ENCODE peak calls at places on chromosomes 5 and 9, in nine cellular contexts. D, Q, Z, M, B, S, U, P and A are unnamed samples.

GRCh38 chr5:134328619-134329018 is 38.4 kb downstream of the CDKL3 start:
- DNase-seq in D (no peak), Q (no peak), Z (no peak), M (no peak), B (no peak), S (peak), U (peak), P (no peak), A (no peak)

GRCh38 chr9:108761530-108762347 is 94.0 kb downstream of the ACTL7B start:
- DNase-seq in D (peak), Q (peak), Z (no peak), M (no peak), B (peak), S (peak), U (peak), P (no peak), A (peak)

GRCh38 chr5:51731641-51732040 is 348.4 kb downstream of the ISL1 start:
- DNase-seq in D (no peak), Q (no peak), Z (no peak), M (no peak), B (peak), S (peak), U (peak), P (no peak), A (peak)

GRCh38 chr9:75013735-75014134 is 14.4 kb downstream of the CARNMT1 start:
- DNase-seq in D (no peak), Q (no peak), Z (no peak), M (no peak), B (no peak), S (no peak), U (no peak), P (no peak), A (no peak)

GRCh38 chr5:91495699-91496098 is 112.6 kb upstream of the ARRDC3 start:
- DNase-seq in D (no peak), Q (no peak), Z (no peak), M (no peak), B (no peak), S (no peak), U (no peak), P (no peak), A (no peak)

GRCh38 chr5:80667384-80667783 is 12.6 kb upstream of the DHFR start:
- DNase-seq in D (no peak), Q (no peak), Z (no peak), M (no peak), B (no peak), S (no peak), U (no peak), P (no peak), A (no peak)

GRCh38 chr5:133884525-133885311 is 83.7 kb downstream of the C5orf15 start:
- DNase-seq in D (no peak), Q (no peak), Z (no peak), M (no peak), B (peak), S (peak), U (peak), P (peak), A (no peak)

GRCh38 chr9:137492464-137493162 is 33.5 kb upstream of the NSMF start:
- DNase-seq in D (no peak), Q (no peak), Z (no peak), M (no peak), B (no peak), S (no peak), U (no peak), P (no peak), A (no peak)

GRCh38 chr5:1804001-1804690 is 2.9 kb downstream of the NDUFS6 start:
- DNase-seq in D (no peak), Q (peak), Z (no peak), M (no peak), B (no peak), S (no peak), U (peak), P (no peak), A (no peak)

GRCh38 chr9:71929223-71929622 is 17.8 kb downstream of the C9orf85 start:
- DNase-seq in D (no peak), Q (no peak), Z (no peak), M (no peak), B (peak), S (peak), U (no peak), P (no peak), A (peak)

GRCh38 chr9:93427655-93428379 is 23.7 kb upstream of the FAM120A start:
- DNase-seq in D (no peak), Q (no peak), Z (no peak), M (no peak), B (no peak), S (no peak), U (no peak), P (no peak), A (no peak)

GRCh38 chr5:150402901-150403342 is 9.8 kb downstream of the CD74 start:
- DNase-seq in D (no peak), Q (no peak), Z (no peak), M (no peak), B (no peak), S (no peak), U (no peak), P (no peak), A (no peak)

GRCh38 chr5:90134892-90135291 is 274.7 kb downstream of the CETN3 start:
- DNase-seq in D (peak), Q (peak), Z (no peak), M (no peak), B (peak), S (peak), U (peak), P (peak), A (peak)

GRCh38 chr5:135829179-135829578 is 5.3 kb upstream of the SLC25A48 start:
- DNase-seq in D (no peak), Q (no peak), Z (no peak), M (no peak), B (no peak), S (no peak), U (no peak), P (no peak), A (no peak)

GRCh38 chr9:83066771-83067170 is 3.8 kb upstream of the RASEF start:
- DNase-seq in D (no peak), Q (no peak), Z (no peak), M (no peak), B (peak), S (peak), U (no peak), P (no peak), A (peak)

GRCh38 chr9:109600142-109600541 is 102.0 kb upstream of the PTPN3 start:
- DNase-seq in D (no peak), Q (peak), Z (peak), M (no peak), B (peak), S (peak), U (peak), P (no peak), A (peak)

GRCh38 chr9:78010419-78010818 is 21.2 kb downstream of the GNAQ start:
- DNase-seq in D (no peak), Q (no peak), Z (no peak), M (no peak), B (no peak), S (no peak), U (no peak), P (no peak), A (no peak)

GRCh38 chr5:132901036-132901435 is 27.6 kb downstream of the LEAP2 start:
- DNase-seq in D (no peak), Q (no peak), Z (no peak), M (no peak), B (no peak), S (no peak), U (no peak), P (no peak), A (no peak)

GRCh38 chr9:108182270-108182669 is 673.5 kb downstream of the ACTL7B start:
- DNase-seq in D (no peak), Q (no peak), Z (no peak), M (no peak), B (no peak), S (no peak), U (no peak), P (no peak), A (no peak)

GRCh38 chr9:104779334-104779733 is 15.4 kb downstream of the NIPSNAP3B start:
- DNase-seq in D (no peak), Q (no peak), Z (no peak), M (no peak), B (no peak), S (no peak), U (no peak), P (no peak), A (no peak)

GRCh38 chr9:137211532-137211931 is 6.0 kb downstream of the NDOR1 start:
- DNase-seq in D (no peak), Q (no peak), Z (no peak), M (no peak), B (no peak), S (no peak), U (no peak), P (no peak), A (no peak)

GRCh38 chr9:38331141-38331540 is 61.4 kb upstream of the ALDH1B1 start:
- DNase-seq in D (no peak), Q (no peak), Z (no peak), M (no peak), B (no peak), S (no peak), U (no peak), P (no peak), A (no peak)

GRCh38 chr9:95092321-95093072 is 225.0 kb downstream of the FANCC start:
- DNase-seq in D (no peak), Q (peak), Z (peak), M (no peak), B (peak), S (peak), U (peak), P (no peak), A (peak)

GRCh38 chr5:169648725-169649124 is 11.7 kb downstream of the DOCK2 start:
- DNase-seq in D (no peak), Q (peak), Z (no peak), M (no peak), B (peak), S (no peak), U (peak), P (no peak), A (peak)

GRCh38 chr9:83503881-83504280 is 34.3 kb downstream of the FRMD3 start:
- DNase-seq in D (no peak), Q (no peak), Z (no peak), M (no peak), B (no peak), S (no peak), U (no peak), P (no peak), A (no peak)

GRCh38 chr9:100602302-100602930 is 24.5 kb downstream of the CAVIN4 start:
- DNase-seq in D (no peak), Q (no peak), Z (peak), M (no peak), B (peak), S (peak), U (peak), P (no peak), A (peak)

GRCh38 chr9:117734523-117735314 is 30.5 kb downstream of the TLR4 start:
- DNase-seq in D (no peak), Q (no peak), Z (no peak), M (no peak), B (peak), S (no peak), U (peak), P (no peak), A (no peak)

GRCh38 chr5:149141957-149142851 is 911 bp downstream of the ABLIM3 start:
- DNase-seq in D (peak), Q (peak), Z (no peak), M (no peak), B (peak), S (peak), U (peak), P (no peak), A (peak)

GRCh38 chr5:107813559-107813958 is 142.8 kb upstream of the EFNA5 start:
- DNase-seq in D (no peak), Q (no peak), Z (no peak), M (no peak), B (no peak), S (no peak), U (no peak), P (no peak), A (no peak)

GRCh38 chr5:134247411-134247810 is 21.5 kb upstream of the PPP2CA start:
- DNase-seq in D (no peak), Q (no peak), Z (peak), M (no peak), B (peak), S (peak), U (peak), P (no peak), A (peak)

GRCh38 chr5:138725885-138726457 is 27.3 kb upstream of the CTNNA1 start:
- DNase-seq in D (no peak), Q (peak), Z (no peak), M (no peak), B (peak), S (no peak), U (peak), P (no peak), A (peak)
- TF ChIP-seq CTCF in D (no peak), Q (no peak), Z (no peak), M (no peak), B (no peak), S (no peak), U (no peak), P (no peak), A (no peak)

GRCh38 chr5:65100846-65101678 is 332.3 kb downstream of the CWC27 start:
- DNase-seq in D (peak), Q (peak), Z (no peak), M (no peak), B (peak), S (peak), U (peak), P (peak), A (peak)

GRCh38 chr5:65102826-65103673 is 334.3 kb downstream of the CWC27 start:
- DNase-seq in D (peak), Q (peak), Z (peak), M (peak), B (peak), S (peak), U (peak), P (peak), A (no peak)

GRCh38 chr5:65101706-65102105 is 333.0 kb downstream of the CWC27 start:
- DNase-seq in D (no peak), Q (no peak), Z (no peak), M (no peak), B (no peak), S (peak), U (peak), P (no peak), A (no peak)

GRCh38 chr5:65103674-65104035 is 334.9 kb downstream of the CWC27 start:
- DNase-seq in D (no peak), Q (peak), Z (no peak), M (no peak), B (peak), S (no peak), U (no peak), P (no peak), A (no peak)

GRCh38 chr5:65102501-65102825 is 333.7 kb downstream of the CWC27 start:
- DNase-seq in D (no peak), Q (no peak), Z (no peak), M (no peak), B (no peak), S (peak), U (no peak), P (no peak), A (no peak)
- H3K4me3 ChIP-seq in D (peak), Q (peak), Z (peak), M (peak), B (peak), S (peak), U (peak), P (peak), A (peak)

GRCh38 chr9:35415769-35416427 is 74.0 kb upstream of the RUSC2 start:
- DNase-seq in D (no peak), Q (no peak), Z (no peak), M (no peak), B (no peak), S (no peak), U (no peak), P (no peak), A (no peak)
- TF ChIP-seq CTCF in D (no peak), Q (no peak), Z (no peak), M (no peak), B (no peak), S (no peak), U (no peak), P (no peak), A (no peak)

DNA sequence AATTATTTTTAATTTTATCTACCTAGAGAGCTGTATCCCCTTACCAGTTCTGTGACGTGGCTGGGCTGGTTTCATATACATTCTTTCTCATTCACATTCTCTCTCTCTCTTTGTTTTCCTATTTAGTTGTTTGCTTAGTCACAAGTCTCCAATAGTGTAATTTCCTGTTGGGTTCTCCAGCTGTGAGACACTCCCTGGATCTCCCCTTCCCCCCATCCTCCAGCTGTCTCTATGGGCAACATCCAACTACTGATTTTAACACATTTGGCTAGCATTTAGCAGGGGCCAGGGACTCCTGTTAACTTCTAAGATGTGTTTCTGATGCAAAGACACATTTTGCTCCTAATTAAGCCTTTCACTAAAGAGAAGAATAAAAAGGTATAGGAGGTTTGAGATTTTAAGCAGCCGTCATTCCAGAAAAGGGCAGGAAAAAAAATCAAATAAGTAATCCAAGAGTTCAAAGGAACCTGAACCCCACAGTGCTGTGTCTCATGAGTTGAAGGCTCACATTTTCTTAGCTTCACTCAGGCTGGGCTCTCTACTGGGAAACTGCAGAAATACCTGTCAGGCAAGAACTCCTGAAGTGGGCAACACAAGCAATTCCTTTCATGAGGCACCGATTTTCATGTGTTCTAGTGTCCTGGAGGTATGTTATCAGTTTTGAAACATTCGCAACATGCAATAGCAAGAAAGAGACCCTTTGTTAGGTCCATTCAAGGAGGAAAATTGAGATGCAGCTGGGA is 198.7 kb upstream of the C9orf72 start:
- DNase-seq in D (no peak), Q (no peak), Z (peak), M (no peak), B (no peak), S (no peak), U (peak), P (no peak), A (no peak)
- H3K4me3 ChIP-seq in D (no peak), Q (no peak), Z (no peak), M (no peak), B (no peak), S (no peak), U (no peak), P (no peak), A (no peak)

GRCh38 chr9:126561582-126561981 is 52.1 kb upstream of the LMX1B start:
- DNase-seq in D (no peak), Q (no peak), Z (no peak), M (no peak), B (no peak), S (no peak), U (no peak), P (no peak), A (no peak)

GRCh38 chr9:126564128-126564527 is 49.6 kb upstream of the LMX1B start:
- DNase-seq in D (no peak), Q (no peak), Z (no peak), M (no peak), B (no peak), S (no peak), U (no peak), P (no peak), A (no peak)

GRCh38 chr9:126563556-126563955 is 50.2 kb upstream of the LMX1B start:
- DNase-seq in D (no peak), Q (no peak), Z (no peak), M (no peak), B (no peak), S (no peak), U (no peak), P (no peak), A (no peak)

GRCh38 chr9:126565336-126566128 is 48.2 kb upstream of the LMX1B start:
- DNase-seq in D (no peak), Q (no peak), Z (no peak), M (no peak), B (no peak), S (no peak), U (no peak), P (no peak), A (no peak)

GRCh38 chr9:126564716-126565115 is 49.0 kb upstream of the LMX1B start:
- DNase-seq in D (no peak), Q (no peak), Z (no peak), M (no peak), B (no peak), S (no peak), U (no peak), P (no peak), A (no peak)
- TF ChIP-seq CTCF in D (no peak), Q (no peak), Z (peak), M (no peak), B (no peak), S (no peak), U (peak), P (no peak), A (no peak)

GRCh38 chr5:172444110-172444510 is 10.2 kb downstream of the SH3PXD2B start:
- DNase-seq in D (no peak), Q (no peak), Z (no peak), M (no peak), B (peak), S (peak), U (peak), P (no peak), A (no peak)
- H3K4me3 ChIP-seq in D (no peak), Q (no peak), Z (no peak), M (no peak), B (no peak), S (no peak), U (no peak), P (no peak), A (no peak)

DNA sequence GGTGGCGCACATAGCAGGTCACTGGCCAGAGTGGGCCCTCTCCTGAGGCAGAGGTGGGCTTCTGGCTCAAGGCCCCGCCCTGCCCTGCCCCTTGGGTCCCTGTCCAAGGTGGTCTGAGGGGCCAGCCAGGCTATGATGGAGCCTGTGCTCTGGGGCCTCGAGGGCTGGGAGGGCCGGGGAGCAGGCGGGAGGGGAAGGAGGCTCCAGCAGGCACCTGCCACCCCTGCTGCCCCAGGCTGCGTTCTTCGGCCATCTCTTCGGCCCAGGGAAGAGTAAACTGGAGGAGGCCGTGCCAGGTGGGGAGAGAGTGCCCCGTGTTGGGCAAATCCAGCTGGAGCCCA is 14.6 kb downstream of the FIBCD1 start:
- DNase-seq in D (no peak), Q (no peak), Z (no peak), M (no peak), B (no peak), S (no peak), U (no peak), P (no peak), A (no peak)
- TF ChIP-seq CTCF in D (no peak), Q (no peak), Z (no peak), M (no peak), B (no peak), S (no peak), U (no peak), P (no peak), A (no peak)

DNA sequence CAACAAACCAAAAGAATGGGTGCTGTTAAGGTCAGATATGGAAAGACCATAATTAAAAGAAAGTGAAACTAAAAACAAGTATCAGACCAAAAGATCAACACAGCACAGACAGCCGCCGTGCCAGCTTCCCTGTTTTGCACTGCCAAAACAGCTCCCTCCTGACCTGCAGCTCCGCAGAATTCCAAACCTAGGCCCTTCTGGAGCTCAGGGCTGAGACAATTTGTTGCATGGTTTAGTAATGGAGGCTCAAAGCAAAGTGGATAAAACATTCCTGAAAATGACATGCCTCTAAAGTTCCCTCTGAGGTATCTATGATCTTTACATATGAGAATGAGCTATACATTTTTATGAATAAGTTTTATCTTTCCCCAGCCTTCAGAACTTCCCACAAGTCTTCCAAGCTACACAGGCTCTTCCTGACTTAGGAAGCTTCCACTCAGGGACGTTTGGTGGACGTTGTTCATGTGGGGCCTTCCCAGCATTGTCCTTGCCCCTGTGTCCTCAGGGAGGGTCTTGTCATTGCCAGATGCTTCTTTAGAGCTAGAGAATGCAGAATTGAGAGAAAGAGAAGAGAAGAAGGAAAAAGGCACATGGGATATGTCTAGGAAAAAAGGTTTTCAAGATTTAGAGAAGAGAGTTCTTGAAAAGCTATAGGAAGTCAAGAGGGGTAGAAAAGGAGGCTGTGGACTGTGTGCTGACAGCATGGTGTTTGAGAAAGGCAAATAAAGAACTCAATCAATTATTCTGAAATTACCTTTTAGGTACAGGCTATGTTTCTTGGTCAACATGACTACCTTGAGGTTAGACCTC is 28.4 kb upstream of the SSBP2 start:
- DNase-seq in D (peak), Q (peak), Z (no peak), M (no peak), B (peak), S (peak), U (peak), P (peak), A (peak)
- H3K4me3 ChIP-seq in D (peak), Q (peak), Z (no peak), M (peak), B (peak), S (peak), U (no peak), P (peak), A (peak)

GRCh38 chr9:107131108-107131799 is 151.8 kb upstream of the RAD23B start:
- DNase-seq in D (no peak), Q (peak), Z (no peak), M (no peak), B (no peak), S (no peak), U (no peak), P (no peak), A (no peak)

GRCh38 chr9:107123389-107123788 is 159.7 kb upstream of the RAD23B start:
- DNase-seq in D (no peak), Q (no peak), Z (no peak), M (no peak), B (no peak), S (no peak), U (no peak), P (no peak), A (no peak)

GRCh38 chr9:107127608-107128007 is 155.5 kb upstream of the RAD23B start:
- DNase-seq in D (no peak), Q (no peak), Z (no peak), M (no peak), B (peak), S (no peak), U (no peak), P (no peak), A (no peak)
- TF ChIP-seq CTCF in D (no peak), Q (no peak), Z (no peak), M (no peak), B (peak), S (no peak), U (no peak), P (no peak), A (no peak)